ENCODE peak calls at places on chromosomes 5 and 9, in ten cellular contexts. N is SK-N-DZ; S is cardiac fibroblast; W is HT1080; A is Ammon's horn; L is stimulated activated CD4-positive, alpha-beta T cell treated with anti-CD3 and anti-CD28 coated beads, Interleukin-15, amount 100 ng/mL, for 1 hour; O is sciatic nerve; K is neural crest cell; X is stimulated activated CD8-positive, alpha-beta memory T cell treated with anti-CD3 and anti-CD28 coated beads, Interleukin-4, amount 100 ng/mL, for 1 hour; Z is pons. E is an unnamed sample.

GRCh38 chr5:160469156-160470144 is 47.8 kb downstream of the PTTG1 start:
- DNase-seq in O (no peak), Z (no peak), L (no peak), K (no peak), N (no peak), S (peak), W (no peak), A (no peak), X (no peak), E (no peak)

GRCh38 chr5:57174128-57174849 is 430 bp downstream of the GPBP1 start:
- DNase-seq in S (no peak), A (peak), O (peak), L (peak), N (peak), K (peak), Z (no peak), X (peak), W (peak), E (peak)

GRCh38 chr5:32138839-32139493 is 35.2 kb downstream of the GOLPH3 start:
- DNase-seq in Z (no peak), X (no peak), W (no peak), S (peak), L (peak), A (no peak), K (no peak), O (no peak), N (no peak), E (no peak)

GRCh38 chr9:114757395-114757794 is 48.4 kb downstream of the TNFSF15 start:
- DNase-seq in S (no peak), O (no peak), L (no peak), K (no peak), N (no peak), X (no peak), Z (no peak), A (no peak), W (no peak), E (no peak)

GRCh38 chr5:83745821-83746220 is 25.2 kb upstream of the HAPLN1 start:
- DNase-seq in N (no peak), X (no peak), A (no peak), Z (no peak), L (no peak), K (no peak), O (no peak), W (no peak), S (peak), E (no peak)

GRCh38 chr5:1110930-1111726 is 735 bp downstream of the SLC12A7 start:
- DNase-seq in S (no peak), X (no peak), L (no peak), Z (no peak), O (no peak), K (no peak), N (no peak), W (no peak), A (no peak), E (peak)

GRCh38 chr9:4859035-4859434 is 66.3 kb downstream of the RCL1 start:
- DNase-seq in O (no peak), N (no peak), K (no peak), X (no peak), S (no peak), A (no peak), L (no peak), W (no peak), Z (no peak), E (no peak)

GRCh38 chr9:134472256-134472655 is 146.0 kb downstream of the RXRA start:
- DNase-seq in W (no peak), K (no peak), N (no peak), S (no peak), A (no peak), O (no peak), Z (no peak), L (no peak), X (no peak), E (no peak)

GRCh38 chr5:117657591-117657990 is 1083.0 kb upstream of the SEMA6A start:
- DNase-seq in S (peak), K (no peak), N (no peak), Z (no peak), L (no peak), X (no peak), W (no peak), O (no peak), A (peak), E (no peak)

GRCh38 chr5:148740966-148741742 is 85.3 kb upstream of the ADRB2 start:
- DNase-seq in A (peak), W (peak), K (no peak), X (no peak), L (no peak), Z (peak), S (peak), N (peak), O (no peak), E (peak)

GRCh38 chr5:32630867-32631491 is 45.6 kb downstream of the SUB1 start:
- DNase-seq in L (no peak), N (peak), K (no peak), A (no peak), W (no peak), Z (no peak), O (no peak), S (no peak), X (no peak), E (no peak)

GRCh38 chr5:97929383-97929782 is 746.3 kb upstream of the RIOK2 start:
- DNase-seq in W (peak), Z (no peak), O (no peak), K (no peak), S (peak), A (no peak), N (no peak), X (no peak), L (no peak), E (no peak)

GRCh38 chr9:99000480-99001395 is 57.0 kb downstream of the COL15A1 start:
- DNase-seq in Z (peak), S (peak), O (no peak), N (peak), K (peak), A (peak), X (peak), L (peak), W (peak), E (peak)

GRCh38 chr5:2266668-2267240 is 384.0 kb upstream of the IRX4 start:
- DNase-seq in Z (no peak), X (no peak), N (no peak), L (no peak), A (no peak), K (no peak), W (no peak), O (no peak), S (no peak), E (no peak)

GRCh38 chr5:55919625-55920024 is 68.5 kb downstream of the IL31RA start:
- DNase-seq in X (no peak), Z (no peak), W (no peak), K (no peak), S (no peak), O (peak), N (no peak), A (no peak), L (no peak), E (no peak)

GRCh38 chr5:110590187-110590586 is 136.3 kb downstream of the TMEM232 start:
- DNase-seq in Z (no peak), A (peak), L (no peak), X (no peak), N (peak), W (peak), K (no peak), O (no peak), S (peak), E (no peak)

GRCh38 chr9:86134361-86134760 is 35.0 kb upstream of the GOLM1 start:
- DNase-seq in X (no peak), O (no peak), W (no peak), L (no peak), A (no peak), N (no peak), Z (no peak), S (no peak), K (no peak), E (no peak)

GRCh38 chr5:116454417-116454927 is 120.2 kb downstream of the SEMA6A start:
- DNase-seq in N (no peak), S (peak), W (peak), Z (peak), A (peak), X (no peak), L (no peak), K (no peak), O (no peak), E (no peak)

GRCh38 chr9:124535846-124536245 is 28.6 kb upstream of the NR5A1 start:
- DNase-seq in Z (no peak), L (no peak), S (no peak), A (no peak), X (no peak), O (no peak), K (no peak), N (no peak), W (no peak), E (no peak)

GRCh38 chr9:7186175-7186574 is 428.4 kb downstream of the KDM4C start:
- DNase-seq in W (peak), X (no peak), N (no peak), A (no peak), Z (no peak), L (no peak), O (no peak), K (no peak), S (peak), E (no peak)

GRCh38 chr5:85921590-85921989 is 696.2 kb upstream of the COX7C start:
- DNase-seq in W (peak), A (no peak), N (no peak), S (no peak), K (no peak), Z (no peak), L (no peak), O (no peak), X (no peak), E (no peak)

GRCh38 chr9:99019523-99020331 is 76.0 kb downstream of the COL15A1 start:
- DNase-seq in X (no peak), S (peak), L (no peak), Z (no peak), K (no peak), A (no peak), N (no peak), O (no peak), W (peak), E (no peak)

GRCh38 chr5:172002310-172002709 is 4.1 kb downstream of the FBXW11 start:
- DNase-seq in W (no peak), X (no peak), K (no peak), Z (no peak), S (peak), O (no peak), L (no peak), A (no peak), N (peak), E (no peak)

GRCh38 chr5:77076961-77077820 is 9.9 kb downstream of the ZBED3 start:
- DNase-seq in N (no peak), S (peak), L (peak), A (peak), W (no peak), X (no peak), Z (peak), K (peak), O (peak), E (no peak)

GRCh38 chr5:154366353-154366752 is 79.4 kb upstream of the SAP30L start:
- DNase-seq in W (peak), X (no peak), L (no peak), S (peak), Z (no peak), N (no peak), O (no peak), K (no peak), A (no peak), E (no peak)

GRCh38 chr5:92353107-92354030 is 970.3 kb upstream of the ARRDC3 start:
- DNase-seq in W (peak), L (no peak), X (no peak), N (no peak), A (no peak), K (no peak), Z (no peak), S (peak), O (no peak), E (no peak)

GRCh38 chr5:36728697-36729543 is 122.5 kb downstream of the SLC1A3 start:
- DNase-seq in X (no peak), S (peak), L (no peak), W (peak), N (peak), O (no peak), K (no peak), Z (peak), A (peak), E (peak)

GRCh38 chr9:91898451-91899433 is 51.3 kb downstream of the ROR2 start:
- DNase-seq in K (no peak), Z (no peak), S (peak), L (no peak), A (no peak), X (no peak), W (peak), N (peak), O (no peak), E (no peak)

GRCh38 chr5:1400936-1401335 is 44.3 kb downstream of the SLC6A3 start:
- DNase-seq in N (no peak), Z (no peak), K (no peak), W (no peak), A (no peak), O (no peak), S (no peak), L (no peak), X (no peak), E (no peak)

GRCh38 chr5:160692272-160692671 is 159.7 kb downstream of the ATP10B start:
- DNase-seq in L (no peak), A (no peak), S (no peak), N (no peak), W (no peak), Z (no peak), K (no peak), X (no peak), O (no peak), E (no peak)

GRCh38 chr9:113148377-113148715 is 2.5 kb upstream of the SLC31A2 start:
- DNase-seq in S (no peak), Z (no peak), L (no peak), N (no peak), W (no peak), O (no peak), K (no peak), A (no peak), X (no peak), E (no peak)

GRCh38 chr5:58410441-58410840 is 49.4 kb downstream of the PLK2 start:
- DNase-seq in Z (peak), L (no peak), N (no peak), S (peak), W (peak), X (no peak), K (no peak), O (no peak), A (no peak), E (no peak)

E was measured in B cell.